ENCODE peak calls at places on chromosome X, in nine cellular contexts. N, P, Z, U, J, Q, R, C and G are unnamed samples.

GRCh38 chrX:41275661-41276609 is 58.0 kb upstream of the DDX3X start:
- DNase-seq in C (peak; percentile 30), N (peak; percentile 31), R (peak; percentile 20), U (peak; percentile 22), P (no peak), Z (peak; percentile 39), Q (peak; percentile 59), J (peak; percentile 76), G (no peak)

GRCh38 chrX:25288676-25289075 is 272.9 kb upstream of the ARX start:
- DNase-seq in Q (no peak), C (no peak), J (no peak), R (no peak), Z (no peak), U (no peak), P (no peak), N (no peak), G (no peak)

GRCh38 chrX:26783512-26784225 is 567.7 kb downstream of the MAGEB5 start:
- DNase-seq in P (peak; percentile 2), C (no peak), Z (no peak), U (no peak), J (peak; percentile 32), R (no peak), N (no peak), Q (peak; percentile 62), G (peak; percentile 1)

GRCh38 chrX:153340111-153340510 is 6.2 kb downstream of the ZNF275 start:
- DNase-seq in C (no peak), N (no peak), P (no peak), R (no peak), Q (no peak), Z (no peak), U (no peak), J (peak; percentile 6), G (no peak)

GRCh38 chrX:150200820-150201287 is 162.3 kb upstream of the MAMLD1 start:
- DNase-seq in J (peak; percentile 25), P (no peak), N (no peak), U (peak; percentile 90), Q (peak; percentile 97), C (peak; percentile 12), Z (no peak), R (peak; percentile 80), G (peak; percentile 83)

GRCh38 chrX:70033348-70033747 is 16.4 kb downstream of the AWAT2 start:
- DNase-seq in C (peak; percentile 7), P (no peak), R (no peak), Z (no peak), U (no peak), J (peak; percentile 64), N (no peak), Q (peak; percentile 56), G (no peak)

GRCh38 chrX:129523076-129524055 is at the start of gene SMARCA1:
- DNase-seq in C (no peak), Q (peak; percentile 63), Z (peak; percentile 50), J (peak; percentile 68), P (no peak), N (peak; percentile 10), U (no peak), R (no peak), G (no peak)

GRCh38 chrX:17397074-17397473 is 22.1 kb downstream of the NHS start:
- DNase-seq in P (no peak), N (no peak), J (no peak), U (no peak), Q (no peak), C (no peak), Z (no peak), R (no peak), G (no peak)

GRCh38 chrX:38717871-38718270 is 83.4 kb upstream of the MID1IP1 start:
- DNase-seq in P (no peak), N (no peak), U (no peak), R (peak; percentile 2), C (no peak), Q (peak; percentile 39), Z (no peak), J (peak; percentile 52), G (no peak)

GRCh38 chrX:138026211-138026610 is 460.3 kb downstream of the ZIC3 start:
- DNase-seq in Z (peak; percentile 3), R (no peak), P (no peak), J (peak; percentile 30), U (no peak), Q (peak; percentile 18), C (no peak), N (no peak), G (no peak)

GRCh38 chrX:113522814-113523213 is 682.2 kb upstream of the AMOT start:
- DNase-seq in Q (no peak), P (no peak), R (no peak), J (no peak), C (no peak), U (no peak), Z (no peak), N (no peak), G (no peak)

GRCh38 chrX:357693-358471 is 28.8 kb downstream of the PPP2R3B start:
- DNase-seq in Z (no peak), J (no peak), R (no peak), P (no peak), U (no peak), N (no peak), Q (peak; percentile 63), C (peak; percentile 3), G (no peak)

GRCh38 chrX:47227334-47227583 is 5.5 kb upstream of the USP11 start:
- DNase-seq in R (no peak), J (no peak), U (no peak), P (no peak), Q (no peak), N (no peak), C (no peak), Z (no peak), G (no peak)

GRCh38 chrX:22247169-22247568 is 25.5 kb upstream of the CBLL2 start:
- DNase-seq in U (peak; percentile 40), Q (peak; percentile 48), N (no peak), P (no peak), Z (no peak), R (no peak), J (no peak), C (no peak), G (no peak)

GRCh38 chrX:110964761-110965160 is 131.2 kb upstream of the PAK3 start:
- DNase-seq in P (no peak), U (no peak), C (no peak), Z (no peak), Q (no peak), J (no peak), N (no peak), R (no peak), G (no peak)

GRCh38 chrX:100477949-100478348 is 67.9 kb upstream of the PCDH19 start:
- DNase-seq in P (no peak), Z (no peak), R (no peak), Q (no peak), C (no peak), N (no peak), J (no peak), U (no peak), G (no peak)

GRCh38 chrX:13843150-13843721 is 26.3 kb upstream of the GPM6B start:
- DNase-seq in J (no peak), Q (no peak), Z (no peak), C (no peak), U (no peak), N (no peak), P (no peak), R (no peak), G (no peak)